ENCODE peak calls at places on chromosomes 16 and 17, in five cellular contexts. One of them, this sample, is unnamed.

GRCh38 chr17:48310748-48311213 is 119.2 kb downstream of the SKAP1 start:
- DNase-seq in stimulated activated CD4-positive, alpha-beta T cell treated with anti-CD3 and anti-CD28 coated beads, Interleukin-1b, Interleukin-23, amount 100 ng/mL, for 4 hours: no peak
- DNase-seq in GM04504: no peak
- DNase-seq in SHP77: peak
- DNase-seq in NCI-H1436: peak
- DNase-seq in this sample: no peak

GRCh38 chr17:49106366-49107210 is 26.0 kb upstream of the B4GALNT2 start:
- DNase-seq in stimulated activated CD4-positive, alpha-beta T cell treated with anti-CD3 and anti-CD28 coated beads, Interleukin-1b, Interleukin-23, amount 100 ng/mL, for 4 hours: no peak
- DNase-seq in GM04504: no peak
- DNase-seq in SHP77: no peak
- DNase-seq in NCI-H1436: no peak
- DNase-seq in this sample: no peak

GRCh38 chr16:49833055-49833454 is 22.9 kb downstream of the ZNF423 start:
- DNase-seq in stimulated activated CD4-positive, alpha-beta T cell treated with anti-CD3 and anti-CD28 coated beads, Interleukin-1b, Interleukin-23, amount 100 ng/mL, for 4 hours: no peak
- DNase-seq in GM04504: no peak
- DNase-seq in SHP77: no peak
- DNase-seq in NCI-H1436: no peak
- DNase-seq in this sample: no peak

GRCh38 chr17:19520641-19521040 is 13.0 kb upstream of the SLC47A1 start:
- DNase-seq in stimulated activated CD4-positive, alpha-beta T cell treated with anti-CD3 and anti-CD28 coated beads, Interleukin-1b, Interleukin-23, amount 100 ng/mL, for 4 hours: no peak
- DNase-seq in GM04504: no peak
- DNase-seq in SHP77: no peak
- DNase-seq in NCI-H1436: no peak
- DNase-seq in this sample: no peak

GRCh38 chr17:789160-789840 is 7.1 kb downstream of the MRM3 start:
- DNase-seq in stimulated activated CD4-positive, alpha-beta T cell treated with anti-CD3 and anti-CD28 coated beads, Interleukin-1b, Interleukin-23, amount 100 ng/mL, for 4 hours: no peak
- DNase-seq in GM04504: no peak
- DNase-seq in SHP77: no peak
- DNase-seq in NCI-H1436: no peak
- DNase-seq in this sample: no peak

GRCh38 chr17:57739402-57740224 is 5.5 kb downstream of the CCDC182 start:
- DNase-seq in stimulated activated CD4-positive, alpha-beta T cell treated with anti-CD3 and anti-CD28 coated beads, Interleukin-1b, Interleukin-23, amount 100 ng/mL, for 4 hours: no peak
- DNase-seq in GM04504: no peak
- DNase-seq in SHP77: peak
- DNase-seq in NCI-H1436: peak
- DNase-seq in this sample: no peak

GRCh38 chr17:62164712-62165377 is 99.8 kb upstream of the MED13 start:
- DNase-seq in stimulated activated CD4-positive, alpha-beta T cell treated with anti-CD3 and anti-CD28 coated beads, Interleukin-1b, Interleukin-23, amount 100 ng/mL, for 4 hours: no peak
- DNase-seq in GM04504: no peak
- DNase-seq in SHP77: no peak
- DNase-seq in NCI-H1436: no peak
- DNase-seq in this sample: no peak

GRCh38 chr16:81483970-81484595 is 39.5 kb downstream of the CMIP start:
- DNase-seq in stimulated activated CD4-positive, alpha-beta T cell treated with anti-CD3 and anti-CD28 coated beads, Interleukin-1b, Interleukin-23, amount 100 ng/mL, for 4 hours: no peak
- DNase-seq in GM04504: no peak
- DNase-seq in SHP77: no peak
- DNase-seq in NCI-H1436: no peak
- DNase-seq in this sample: no peak

GRCh38 chr17:47823519-47823918 is 1.9 kb upstream of the OSBPL7 start:
- DNase-seq in stimulated activated CD4-positive, alpha-beta T cell treated with anti-CD3 and anti-CD28 coated beads, Interleukin-1b, Interleukin-23, amount 100 ng/mL, for 4 hours: no peak
- DNase-seq in GM04504: no peak
- DNase-seq in SHP77: no peak
- DNase-seq in NCI-H1436: no peak
- DNase-seq in this sample: no peak

GRCh38 chr16:3690991-3691720 is 26.2 kb downstream of the TRAP1 start:
- DNase-seq in stimulated activated CD4-positive, alpha-beta T cell treated with anti-CD3 and anti-CD28 coated beads, Interleukin-1b, Interleukin-23, amount 100 ng/mL, for 4 hours: no peak
- DNase-seq in GM04504: peak
- DNase-seq in SHP77: no peak
- DNase-seq in NCI-H1436: no peak
- DNase-seq in this sample: no peak

GRCh38 chr16:66207139-66207863 is 159.2 kb upstream of the CDH5 start:
- DNase-seq in stimulated activated CD4-positive, alpha-beta T cell treated with anti-CD3 and anti-CD28 coated beads, Interleukin-1b, Interleukin-23, amount 100 ng/mL, for 4 hours: no peak
- DNase-seq in GM04504: no peak
- DNase-seq in SHP77: peak
- DNase-seq in NCI-H1436: no peak
- DNase-seq in this sample: no peak

GRCh38 chr17:30368896-30369720 is 9.6 kb upstream of the CPD start:
- DNase-seq in stimulated activated CD4-positive, alpha-beta T cell treated with anti-CD3 and anti-CD28 coated beads, Interleukin-1b, Interleukin-23, amount 100 ng/mL, for 4 hours: no peak
- DNase-seq in GM04504: no peak
- DNase-seq in SHP77: peak
- DNase-seq in NCI-H1436: no peak
- DNase-seq in this sample: no peak

GRCh38 chr16:55513616-55514015 is 4.7 kb downstream of the LPCAT2 start:
- DNase-seq in stimulated activated CD4-positive, alpha-beta T cell treated with anti-CD3 and anti-CD28 coated beads, Interleukin-1b, Interleukin-23, amount 100 ng/mL, for 4 hours: no peak
- DNase-seq in GM04504: no peak
- DNase-seq in SHP77: no peak
- DNase-seq in NCI-H1436: no peak
- DNase-seq in this sample: no peak

GRCh38 chr17:76558210-76559095 is 18.6 kb downstream of the PRCD start:
- DNase-seq in stimulated activated CD4-positive, alpha-beta T cell treated with anti-CD3 and anti-CD28 coated beads, Interleukin-1b, Interleukin-23, amount 100 ng/mL, for 4 hours: no peak
- DNase-seq in GM04504: no peak
- DNase-seq in SHP77: no peak
- DNase-seq in NCI-H1436: no peak
- DNase-seq in this sample: no peak

GRCh38 chr17:4499431-4500187 is 928 bp downstream of the SPNS2 start:
- DNase-seq in stimulated activated CD4-positive, alpha-beta T cell treated with anti-CD3 and anti-CD28 coated beads, Interleukin-1b, Interleukin-23, amount 100 ng/mL, for 4 hours: no peak
- DNase-seq in GM04504: no peak
- DNase-seq in SHP77: no peak
- DNase-seq in NCI-H1436: no peak
- DNase-seq in this sample: no peak

GRCh38 chr17:54172654-54173316 is 350.1 kb downstream of the KIF2B start:
- DNase-seq in stimulated activated CD4-positive, alpha-beta T cell treated with anti-CD3 and anti-CD28 coated beads, Interleukin-1b, Interleukin-23, amount 100 ng/mL, for 4 hours: no peak
- DNase-seq in GM04504: no peak
- DNase-seq in SHP77: no peak
- DNase-seq in NCI-H1436: no peak
- DNase-seq in this sample: no peak

GRCh38 chr17:887842-888214 is 91.7 kb downstream of the NXN start:
- DNase-seq in stimulated activated CD4-positive, alpha-beta T cell treated with anti-CD3 and anti-CD28 coated beads, Interleukin-1b, Interleukin-23, amount 100 ng/mL, for 4 hours: no peak
- DNase-seq in GM04504: no peak
- DNase-seq in SHP77: no peak
- DNase-seq in NCI-H1436: no peak
- DNase-seq in this sample: no peak

This sample was measured in GM06990.